ENCODE peak calls at places on chromosomes 5 and 9, in eight cellular contexts. Y, P, T, V, J, Z, H and C are unnamed samples.

GRCh38 chr9:130692365-130692764 is 1.2 kb upstream of the EXOSC2 start:
- DNase-seq in Y (peak), P (no peak), T (no peak), V (no peak), J (peak), Z (no peak), H (no peak), C (peak)

GRCh38 chr5:68330564-68330963 is 115.0 kb downstream of the PIK3R1 start:
- DNase-seq in Y (no peak), P (no peak), T (no peak), V (no peak), J (no peak), Z (no peak), H (no peak), C (no peak)

GRCh38 chr9:77982985-77983662 is 48.5 kb downstream of the GNAQ start:
- DNase-seq in Y (no peak), P (no peak), T (no peak), V (no peak), J (no peak), Z (no peak), H (no peak), C (no peak)

GRCh38 chr5:147037517-147038205 is 159.1 kb upstream of the PPP2R2B start:
- DNase-seq in Y (no peak), P (no peak), T (no peak), V (peak), J (no peak), Z (no peak), H (no peak), C (no peak)

GRCh38 chr5:148950892-148951291 is 112.0 kb downstream of the SH3TC2 start:
- DNase-seq in Y (no peak), P (no peak), T (no peak), V (no peak), J (no peak), Z (no peak), H (no peak), C (no peak)

GRCh38 chr5:57681942-57682341 is 199.3 kb upstream of the ACTBL2 start:
- DNase-seq in Y (no peak), P (peak), T (no peak), V (no peak), J (no peak), Z (no peak), H (no peak), C (no peak)

GRCh38 chr5:17255471-17256016 is 38.1 kb downstream of the BASP1 start:
- DNase-seq in Y (no peak), P (peak), T (no peak), V (peak), J (no peak), Z (no peak), H (no peak), C (no peak)

GRCh38 chr5:55903121-55903701 is 52.1 kb downstream of the IL31RA start:
- DNase-seq in Y (no peak), P (no peak), T (no peak), V (peak), J (no peak), Z (peak), H (no peak), C (no peak)

GRCh38 chr9:112535364-112535763 is 48.7 kb downstream of the KIAA1958 start:
- DNase-seq in Y (no peak), P (no peak), T (no peak), V (no peak), J (no peak), Z (no peak), H (no peak), C (no peak)

GRCh38 chr9:124137009-124137943 is 120.5 kb upstream of the NEK6 start:
- DNase-seq in Y (no peak), P (no peak), T (no peak), V (peak), J (no peak), Z (peak), H (no peak), C (no peak)

GRCh38 chr9:37370968-37371563 is 51.4 kb upstream of the GRHPR start:
- DNase-seq in Y (no peak), P (no peak), T (no peak), V (peak), J (no peak), Z (no peak), H (no peak), C (no peak)

GRCh38 chr5:55037046-55037771 is 13.2 kb downstream of the GZMK start:
- DNase-seq in Y (no peak), P (no peak), T (no peak), V (peak), J (no peak), Z (no peak), H (no peak), C (no peak)

GRCh38 chr9:127187231-127187956 is 65.0 kb upstream of the ANGPTL2 start:
- DNase-seq in Y (peak), P (peak), T (peak), V (no peak), J (no peak), Z (peak), H (no peak), C (no peak)

GRCh38 chr5:168960492-168960891 is 340.4 kb downstream of the SLIT3 start:
- DNase-seq in Y (no peak), P (no peak), T (no peak), V (peak), J (no peak), Z (peak), H (no peak), C (no peak)

GRCh38 chr5:174402224-174402812 is 322.1 kb upstream of the MSX2 start:
- DNase-seq in Y (no peak), P (no peak), T (no peak), V (no peak), J (no peak), Z (no peak), H (no peak), C (no peak)

GRCh38 chr5:156515121-156515520 is 188.2 kb downstream of the SGCD start:
- DNase-seq in Y (no peak), P (no peak), T (no peak), V (no peak), J (no peak), Z (no peak), H (no peak), C (no peak)

GRCh38 chr5:79430196-79430595 is 83.7 kb downstream of the HOMER1 start:
- DNase-seq in Y (no peak), P (no peak), T (no peak), V (no peak), J (no peak), Z (no peak), H (no peak), C (no peak)

GRCh38 chr9:130666393-130667116 is 2.2 kb downstream of the PRDM12 start:
- DNase-seq in Y (peak), P (no peak), T (no peak), V (no peak), J (no peak), Z (no peak), H (no peak), C (peak)

GRCh38 chr5:55989860-55990259 is 4.9 kb downstream of the IL6ST start:
- DNase-seq in Y (no peak), P (no peak), T (no peak), V (no peak), J (no peak), Z (no peak), H (no peak), C (no peak)

GRCh38 chr9:127858041-127858512 is 3.6 kb upstream of the ENG start:
- DNase-seq in Y (no peak), P (no peak), T (no peak), V (no peak), J (no peak), Z (peak), H (no peak), C (no peak)

GRCh38 chr9:130793589-130793988 is 41.5 kb upstream of the ABL1 start:
- DNase-seq in Y (no peak), P (no peak), T (no peak), V (no peak), J (no peak), Z (no peak), H (no peak), C (no peak)

GRCh38 chr5:172504736-172505402 is 50.5 kb upstream of the SH3PXD2B start:
- DNase-seq in Y (no peak), P (no peak), T (no peak), V (no peak), J (no peak), Z (peak), H (no peak), C (no peak)

GRCh38 chr5:90434116-90434714 is 24.7 kb upstream of the CETN3 start:
- DNase-seq in Y (peak), P (no peak), T (no peak), V (peak), J (peak), Z (no peak), H (no peak), C (peak)

GRCh38 chr9:84570482-84571154 is 98.9 kb upstream of the NTRK2 start:
- DNase-seq in Y (no peak), P (no peak), T (no peak), V (no peak), J (no peak), Z (no peak), H (no peak), C (no peak)

GRCh38 chr5:126988021-126988569 is 42.3 kb downstream of the MARCHF3 start:
- DNase-seq in Y (no peak), P (no peak), T (no peak), V (peak), J (no peak), Z (no peak), H (no peak), C (no peak)

GRCh38 chr9:131302244-131303075 is 12.9 kb downstream of the PLPP7 start:
- DNase-seq in Y (no peak), P (no peak), T (no peak), V (no peak), J (no peak), Z (no peak), H (no peak), C (no peak)

GRCh38 chr5:124154714-124155113 is 591.7 kb downstream of the ZNF608 start:
- DNase-seq in Y (no peak), P (no peak), T (no peak), V (no peak), J (no peak), Z (no peak), H (no peak), C (no peak)

GRCh38 chr9:92759990-92760893 is 4.4 kb downstream of the BICD2 start:
- DNase-seq in Y (no peak), P (no peak), T (no peak), V (no peak), J (no peak), Z (peak), H (peak), C (no peak)

GRCh38 chr5:910769-911160 is 18.1 kb downstream of the TRIP13 start:
- DNase-seq in Y (no peak), P (no peak), T (no peak), V (no peak), J (no peak), Z (peak), H (no peak), C (no peak)

GRCh38 chr5:914612-915011 is 21.9 kb downstream of the TRIP13 start:
- DNase-seq in Y (no peak), P (no peak), T (no peak), V (no peak), J (no peak), Z (peak), H (no peak), C (no peak)

GRCh38 chr5:914174-914573 is 21.5 kb downstream of the TRIP13 start:
- DNase-seq in Y (no peak), P (no peak), T (no peak), V (no peak), J (no peak), Z (peak), H (no peak), C (no peak)

GRCh38 chr5:911601-912000 is 18.9 kb downstream of the TRIP13 start:
- DNase-seq in Y (no peak), P (no peak), T (no peak), V (no peak), J (no peak), Z (peak), H (no peak), C (no peak)

DNA sequence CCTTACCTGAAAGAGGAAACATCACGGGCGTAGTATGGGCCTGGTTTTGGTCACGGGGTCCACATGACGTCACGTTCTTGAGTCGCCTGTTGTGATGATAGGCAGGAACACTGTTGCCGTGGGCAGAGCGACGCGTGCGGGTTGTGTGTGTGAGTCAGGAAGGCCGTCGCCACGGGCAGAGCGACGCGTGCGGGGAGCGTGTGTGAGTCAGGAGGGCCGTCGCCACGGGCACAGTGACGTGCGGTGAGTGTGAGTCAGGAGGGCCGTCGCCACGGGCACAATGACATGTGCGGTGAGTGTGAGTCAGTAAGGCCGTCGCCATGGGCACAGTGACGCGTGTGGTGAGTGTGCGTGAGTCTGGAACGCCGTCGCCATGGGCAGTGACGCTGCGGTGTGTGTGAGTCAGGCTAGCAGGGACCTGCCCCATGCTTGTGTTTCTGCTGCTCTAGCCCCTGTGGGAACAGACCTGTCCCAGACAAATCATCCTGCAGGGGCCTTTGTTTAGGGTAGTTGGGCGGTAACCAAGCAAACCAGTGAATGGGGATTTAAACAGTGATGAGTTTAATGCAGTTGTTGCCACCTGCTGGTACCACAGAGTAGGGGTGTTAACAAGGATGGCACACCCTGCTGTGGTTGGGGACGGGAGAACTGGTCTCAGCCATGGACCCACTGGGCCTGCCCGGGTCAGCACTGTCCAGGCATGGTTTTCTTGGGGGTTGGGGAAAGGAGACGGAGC is 19.8 kb downstream of the TRIP13 start:
- DNase-seq in Y (no peak), P (peak), T (peak), V (no peak), J (no peak), Z (peak), H (no peak), C (no peak)
- TF ChIP-seq CTCF in Y (no peak), P (peak), T (no peak), V (no peak), J (peak), Z (no peak), H (no peak), C (no peak)

DNA sequence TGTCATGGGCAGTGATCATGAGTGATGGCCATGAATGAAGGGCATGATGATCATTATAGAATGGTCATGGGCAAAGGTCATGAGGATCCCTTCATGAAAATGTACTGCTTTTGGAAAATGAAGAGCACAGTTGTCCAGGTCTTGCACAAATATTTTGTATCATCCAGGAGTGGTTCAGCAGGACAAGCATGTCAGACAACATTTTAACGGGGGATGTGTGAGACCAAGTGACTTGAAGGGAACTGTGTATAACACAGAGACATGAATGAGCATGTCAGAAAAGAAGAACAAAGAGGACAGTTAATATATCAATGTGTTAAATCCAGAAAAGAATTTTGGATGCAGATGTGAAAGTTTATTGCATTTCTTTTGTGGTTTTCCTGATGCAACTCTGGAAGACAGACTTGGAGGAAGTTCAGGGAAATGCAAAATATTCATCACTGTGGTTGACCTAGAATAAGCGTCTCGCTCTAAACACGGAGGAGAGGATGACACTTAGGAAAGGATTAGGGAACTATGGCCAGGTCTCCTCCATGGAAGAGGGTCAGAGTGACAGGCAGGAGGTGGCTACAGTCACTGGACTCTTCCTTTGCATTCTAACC is 116.1 kb upstream of the IRX4 start:
- DNase-seq in Y (no peak), P (no peak), T (no peak), V (no peak), J (no peak), Z (peak), H (no peak), C (no peak)
- TF ChIP-seq CTCF in Y (no peak), P (no peak), T (no peak), V (no peak), J (no peak), Z (no peak), H (no peak), C (no peak)

GRCh38 chr5:53917095-53917494 is 356.7 kb downstream of the NDUFS4 start:
- DNase-seq in Y (no peak), P (no peak), T (no peak), V (no peak), J (no peak), Z (no peak), H (no peak), C (no peak)
- TF ChIP-seq CTCF in Y (peak), P (peak), T (peak), V (no peak), J (peak), Z (no peak), H (no peak), C (peak)

GRCh38 chr9:134283692-134284265 is 42.5 kb upstream of the RXRA start:
- DNase-seq in Y (no peak), P (no peak), T (no peak), V (no peak), J (no peak), Z (no peak), H (no peak), C (no peak)

GRCh38 chr9:134284741-134285140 is 41.5 kb upstream of the RXRA start:
- DNase-seq in Y (no peak), P (no peak), T (no peak), V (no peak), J (no peak), Z (no peak), H (no peak), C (no peak)

GRCh38 chr9:134283111-134283515 is 43.1 kb upstream of the RXRA start:
- DNase-seq in Y (no peak), P (no peak), T (peak), V (no peak), J (no peak), Z (peak), H (peak), C (no peak)

GRCh38 chr9:134284273-134284672 is 42.0 kb upstream of the RXRA start:
- DNase-seq in Y (no peak), P (no peak), T (no peak), V (no peak), J (no peak), Z (no peak), H (peak), C (no peak)

DNA sequence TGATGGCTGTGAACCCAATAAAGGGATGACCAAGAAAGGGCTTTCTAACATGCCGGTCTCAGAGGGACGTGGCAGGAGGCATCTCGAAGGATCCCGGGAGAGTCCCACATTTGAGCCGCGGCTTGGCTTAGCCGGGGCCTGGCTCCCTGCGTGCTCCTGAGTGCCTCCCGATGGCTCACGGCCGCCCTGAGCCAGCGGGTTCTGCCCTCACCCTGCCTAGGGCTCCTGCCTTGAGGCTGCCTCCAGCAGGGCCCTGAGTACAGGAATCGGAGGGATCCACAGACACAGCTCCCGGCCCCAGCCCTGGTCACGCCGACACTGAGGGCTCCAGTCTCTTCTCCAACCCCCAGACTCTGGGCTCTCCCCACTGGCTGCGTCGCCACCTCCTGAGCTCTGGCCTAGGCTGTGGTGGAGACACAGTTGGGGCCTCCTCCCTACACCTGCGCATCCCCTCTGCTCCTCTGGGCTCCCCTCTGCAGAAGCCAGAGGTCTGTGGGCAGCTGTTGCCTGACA is 44.1 kb upstream of the RXRA start:
- DNase-seq in Y (no peak), P (no peak), T (no peak), V (no peak), J (no peak), Z (no peak), H (no peak), C (no peak)
- TF ChIP-seq CTCF in Y (no peak), P (no peak), T (no peak), V (no peak), J (no peak), Z (no peak), H (no peak), C (no peak)

DNA sequence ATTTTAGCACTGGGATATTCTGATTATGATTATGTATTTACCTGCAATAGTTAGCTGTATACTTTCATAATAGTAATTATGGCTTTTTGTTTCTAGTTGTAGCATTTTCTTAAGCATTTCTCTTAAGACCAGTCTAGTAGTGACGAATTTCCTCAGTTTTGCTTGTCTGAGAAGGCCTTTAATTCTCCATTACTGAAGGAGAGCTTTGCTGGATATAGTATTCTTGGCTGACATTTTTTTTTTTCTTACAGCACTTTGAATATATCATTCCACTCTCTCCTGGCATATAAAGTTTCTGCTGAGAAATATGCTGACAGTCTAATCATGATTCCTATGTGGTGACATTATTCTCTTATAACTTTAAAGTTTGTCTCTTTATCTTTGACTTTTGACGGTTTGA is 181.1 kb upstream of the DMRTA1 start:
- DNase-seq in Y (no peak), P (no peak), T (no peak), V (no peak), J (no peak), Z (no peak), H (no peak), C (no peak)
- TF ChIP-seq CTCF in Y (no peak), P (no peak), T (no peak), V (no peak), J (no peak), Z (no peak), H (no peak), C (no peak)

DNA sequence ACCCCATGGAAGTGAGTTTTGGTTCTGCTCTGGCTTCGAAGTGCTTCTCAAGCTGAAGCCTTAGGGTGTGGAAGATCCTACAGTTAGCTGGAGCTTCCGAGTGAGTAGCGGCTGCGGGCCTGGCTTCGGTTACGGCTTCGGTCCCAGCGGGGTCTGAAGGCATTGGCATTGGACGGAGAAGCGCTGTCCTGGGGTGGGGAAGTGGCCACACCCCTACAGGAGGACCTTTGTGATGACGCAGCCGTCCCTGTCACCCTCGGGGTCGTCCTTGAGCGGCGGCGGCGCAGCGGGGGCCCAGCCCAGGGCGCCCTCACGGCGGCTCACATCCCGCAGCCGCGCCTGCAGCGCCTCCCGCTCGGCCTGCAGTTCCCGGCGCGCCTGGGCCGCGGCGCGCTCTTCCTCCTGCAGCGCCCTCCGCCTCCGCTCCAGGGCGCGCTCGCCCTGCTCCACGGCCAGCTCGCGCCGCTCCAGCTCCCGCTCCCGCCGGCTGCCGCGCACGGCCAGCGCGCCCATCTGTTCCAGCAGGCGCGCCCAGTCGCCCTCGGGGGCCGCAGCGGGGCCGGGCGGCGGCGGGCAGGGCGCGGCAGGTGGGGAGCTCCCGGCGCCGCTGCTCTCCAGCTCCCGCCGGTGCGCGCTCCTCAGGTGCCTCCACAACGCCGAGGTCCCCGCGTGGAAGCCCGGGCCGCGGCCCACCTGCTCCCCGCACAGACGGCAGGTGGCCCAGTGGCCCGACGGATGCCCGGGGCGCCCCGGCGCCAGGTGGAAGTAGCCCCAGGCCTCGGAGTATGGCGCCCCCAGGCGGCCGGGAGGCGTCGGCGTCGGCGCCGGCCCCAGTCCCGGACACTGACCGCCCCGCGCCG is 9.9 kb downstream of the ZBED3 start:
- DNase-seq in Y (peak), P (no peak), T (no peak), V (peak), J (peak), Z (peak), H (no peak), C (peak)
- TF ChIP-seq CTCF in Y (peak), P (no peak), T (peak), V (peak), J (peak), Z (no peak), H (no peak), C (peak)